ENCODE peak calls at places on chromosomes 6 and 20, in four cellular contexts. M, Z, L and R are unnamed samples.

GRCh38 chr6:128310061-128310460 is 210.3 kb downstream of the PTPRK start:
- DNase-seq in M (peak), Z (no peak), L (no peak), R (no peak)

GRCh38 chr6:42410861-42411260 is 40.9 kb downstream of the TRERF1 start:
- DNase-seq in M (no peak), Z (no peak), L (no peak), R (no peak)

GRCh38 chr20:48384147-48384818 is 443.5 kb downstream of the PREX1 start:
- DNase-seq in M (no peak), Z (no peak), L (no peak), R (no peak)

GRCh38 chr6:156848123-156848522 is 70.9 kb downstream of the ARID1B start:
- DNase-seq in M (no peak), Z (no peak), L (peak), R (no peak)

GRCh38 chr6:39892490-39893129 is 41.7 kb downstream of the MOCS1 start:
- DNase-seq in M (peak), Z (no peak), L (peak), R (peak)

GRCh38 chr6:132962936-132963579 is 148.7 kb downstream of the RPS12 start:
- DNase-seq in M (peak), Z (no peak), L (peak), R (peak)

GRCh38 chr20:17495826-17496225 is 35.4 kb downstream of the BFSP1 start:
- DNase-seq in M (no peak), Z (no peak), L (no peak), R (no peak)

GRCh38 chr6:85126448-85127178 is 323.3 kb upstream of the NT5E start:
- DNase-seq in M (peak), Z (no peak), L (no peak), R (peak)

GRCh38 chr6:23980965-23981364 is 145.1 kb upstream of the NRSN1 start:
- DNase-seq in M (no peak), Z (no peak), L (no peak), R (no peak)

GRCh38 chr20:63005240-63005861 is 1.4 kb downstream of the BHLHE23 start:
- DNase-seq in M (no peak), Z (no peak), L (no peak), R (no peak)

GRCh38 chr6:140276719-140277118 is 902.3 kb upstream of the CITED2 start:
- DNase-seq in M (no peak), Z (no peak), L (no peak), R (no peak)

GRCh38 chr6:167882244-167882643 is 55.5 kb downstream of the AFDN start:
- DNase-seq in M (no peak), Z (no peak), L (no peak), R (no peak)

GRCh38 chr6:35371494-35372262 is 29.3 kb downstream of the PPARD start:
- DNase-seq in M (no peak), Z (no peak), L (no peak), R (no peak)

GRCh38 chr20:17530153-17530552 is 1.0 kb downstream of the BFSP1 start:
- DNase-seq in M (no peak), Z (no peak), L (no peak), R (no peak)

GRCh38 chr6:121848523-121849255 is 413.2 kb downstream of the GJA1 start:
- DNase-seq in M (peak), Z (no peak), L (no peak), R (no peak)

GRCh38 chr6:127749095-127749494 is 151.8 kb downstream of the THEMIS start:
- DNase-seq in M (peak), Z (no peak), L (no peak), R (no peak)

GRCh38 chr6:3885262-3886036 is 36.3 kb downstream of the FAM50B start:
- DNase-seq in M (no peak), Z (no peak), L (no peak), R (no peak)

GRCh38 chr6:42281570-42281969 is 63.9 kb upstream of the MRPS10 start:
- DNase-seq in M (no peak), Z (no peak), L (no peak), R (no peak)

GRCh38 chr6:946546-946945 is 253.6 kb upstream of the EXOC2 start:
- DNase-seq in M (peak), Z (no peak), L (no peak), R (no peak)

GRCh38 chr6:32073066-32073465 is 34.9 kb downstream of the CYP21A2 start:
- DNase-seq in M (no peak), Z (no peak), L (no peak), R (no peak)

GRCh38 chr6:124882580-124883393 is 79.5 kb upstream of the RNF217 start:
- DNase-seq in M (peak), Z (no peak), L (no peak), R (no peak)

GRCh38 chr20:40293740-40294139 is 395.3 kb downstream of the MAFB start:
- DNase-seq in M (no peak), Z (no peak), L (no peak), R (peak)

GRCh38 chr6:81762132-81762531 is 9.7 kb upstream of the TENT5A start:
- DNase-seq in M (peak), Z (no peak), L (no peak), R (no peak)

GRCh38 chr6:107421696-107422256 is 37.6 kb downstream of the PDSS2 start:
- DNase-seq in M (no peak), Z (no peak), L (no peak), R (no peak)

GRCh38 chr6:28355743-28356665 is 6.3 kb downstream of the ZKSCAN3 start:
- DNase-seq in M (peak), Z (peak), L (peak), R (peak)

GRCh38 chr6:65633516-65633915 is 73.5 kb downstream of the EYS start:
- DNase-seq in M (no peak), Z (no peak), L (no peak), R (no peak)

GRCh38 chr6:38997128-38997761 is 51.3 kb upstream of the GLP1R start:
- DNase-seq in M (peak), Z (no peak), L (peak), R (no peak)

GRCh38 chr6:145690969-145691368 is 44.4 kb downstream of the EPM2A start:
- DNase-seq in M (no peak), Z (no peak), L (no peak), R (no peak)

GRCh38 chr6:4809999-4810918 is 34.1 kb downstream of the CDYL start:
- DNase-seq in M (peak), Z (no peak), L (no peak), R (no peak)

GRCh38 chr6:2275207-2275891 is 29.9 kb upstream of the GMDS start:
- DNase-seq in M (peak), Z (no peak), L (no peak), R (no peak)

GRCh38 chr6:26234421-26235239 is 130.4 kb upstream of the BTN3A2 start:
- DNase-seq in M (peak), Z (peak), L (peak), R (peak)

GRCh38 chr6:47414517-47415167 is 62.9 kb upstream of the CD2AP start:
- DNase-seq in M (peak), Z (no peak), L (no peak), R (no peak)

GRCh38 chr20:32516985-32517873 is 67.9 kb downstream of the NOL4L start:
- DNase-seq in M (no peak), Z (peak), L (no peak), R (no peak)

GRCh38 chr6:13538084-13538483 is 36.3 kb upstream of the SIRT5 start:
- DNase-seq in M (peak), Z (no peak), L (no peak), R (no peak)

GRCh38 chr6:24643925-24644324 is 2.1 kb downstream of the KIAA0319 start:
- DNase-seq in M (no peak), Z (no peak), L (no peak), R (no peak)